ENCODE peak calls at places on chromosomes 3 and 15, in four cellular contexts. W is fibroblast of mammary gland, E is fibroblast of lung, O is dorsolateral prefrontal cortex. Y is an unnamed sample.

GRCh38 chr3:71784914-71785593 is at the start of gene PROK2:
- DNase-seq in W (peak; percentile 1), E (no peak), O (no peak), Y (no peak)

GRCh38 chr3:52149726-52150125 is 4.5 kb downstream of the POC1A start:
- DNase-seq in W (no peak), E (no peak), O (no peak), Y (no peak)

GRCh38 chr15:69952210-69952555 is 145.5 kb downstream of the TLE3 start:
- DNase-seq in W (no peak), E (no peak), O (no peak), Y (no peak)

GRCh38 chr3:135869439-135870105 is 96.0 kb upstream of the PPP2R3A start:
- DNase-seq in W (peak; percentile 52), E (peak; percentile 70), O (no peak), Y (peak; percentile 39)

GRCh38 chr3:51559961-51560360 is 21.4 kb downstream of the RAD54L2 start:
- DNase-seq in W (no peak), E (no peak), O (no peak), Y (no peak)

GRCh38 chr3:58899159-58899952 is 150.5 kb downstream of the CFAP20DC start:
- DNase-seq in W (peak; percentile 5), E (peak; percentile 44), O (no peak), Y (peak; percentile 9)

GRCh38 chr15:74384566-74385441 is 17.4 kb upstream of the CYP11A1 start:
- DNase-seq in W (peak; percentile 55), E (peak; percentile 82), O (no peak), Y (peak; percentile 98)

GRCh38 chr15:74402873-74403589 is 30.7 kb downstream of the SEMA7A start:
- DNase-seq in W (no peak), E (no peak), O (no peak), Y (no peak)

GRCh38 chr3:142888099-142888483 is 792 bp downstream of the PCOLCE2 start:
- DNase-seq in W (peak; percentile 66), E (no peak), O (no peak), Y (peak; percentile 19)

GRCh38 chr3:74750901-74751300 is 136.4 kb upstream of the CNTN3 start:
- DNase-seq in W (no peak), E (no peak), O (no peak), Y (no peak)

GRCh38 chr3:38084019-38084968 is 45.3 kb downstream of the DLEC1 start:
- DNase-seq in W (peak; percentile 40), E (peak; percentile 41), O (no peak), Y (no peak)

DNA sequence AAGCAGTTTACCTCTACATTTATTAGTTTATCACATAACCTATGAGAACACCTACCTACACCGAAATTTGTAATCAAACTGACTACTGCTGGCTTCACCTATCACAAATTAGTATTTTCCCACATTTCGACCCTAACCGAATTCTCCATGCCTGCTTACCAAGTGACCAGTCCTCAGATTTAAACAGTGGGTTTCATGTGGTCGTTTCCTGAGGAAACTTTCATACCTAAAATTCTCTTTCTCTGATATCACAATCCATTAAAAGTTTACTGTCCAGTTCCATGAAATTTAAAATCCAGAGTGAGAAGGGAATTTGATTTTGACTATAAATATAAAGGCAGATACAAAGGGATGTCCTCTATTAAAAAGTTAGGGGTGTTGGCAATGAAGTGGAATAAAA is 1.9 kb downstream of the PLOD2 start:
- DNase-seq in W (no peak), E (peak; percentile 75), O (no peak), Y (no peak)
- H3K4me3 ChIP-seq in W (peak overlapping the region; percentile 87), E (peak overlapping the region; percentile 88), O (peak overlapping the region; percentile 91), Y (peak overlapping the region; percentile 79)

DNA sequence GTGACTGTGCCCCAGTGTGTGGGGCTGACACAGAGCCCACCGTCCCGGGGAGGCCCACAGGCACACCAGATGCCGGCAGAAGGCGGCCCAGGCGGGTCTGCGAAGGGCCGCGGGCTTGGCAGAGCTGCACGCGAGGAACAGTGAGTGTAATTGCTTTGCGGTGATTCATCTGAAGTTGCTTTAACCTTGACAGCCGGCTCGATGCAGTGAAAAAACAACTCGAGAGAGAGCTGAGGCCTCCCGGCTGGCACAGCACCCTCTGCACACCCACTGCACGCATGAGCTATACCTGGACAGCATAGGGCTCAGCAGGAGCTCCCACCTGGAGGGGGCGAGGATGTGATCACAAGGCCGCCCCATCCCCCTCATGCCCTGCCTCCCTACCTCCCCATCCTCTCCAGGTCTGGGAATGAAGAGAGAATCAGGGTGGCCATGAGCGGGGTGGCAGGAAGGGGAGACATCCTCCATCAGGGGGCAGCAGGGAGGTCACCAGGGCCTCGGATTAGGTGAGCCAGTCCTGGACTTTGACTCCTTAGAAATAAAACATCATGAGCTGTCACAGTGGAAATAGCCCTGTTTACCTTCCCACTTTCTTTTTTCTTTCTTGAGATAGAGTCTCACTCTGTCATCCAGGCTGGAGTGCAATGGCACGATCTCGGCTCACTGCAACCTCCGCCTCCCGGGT is 172.6 kb downstream of the MEGF11 start:
- DNase-seq in W (peak; percentile 41), E (peak; percentile 73), O (no peak), Y (peak; percentile 55)
- TF ChIP-seq CTCF in W (no peak), E (no peak), O (no peak), Y (no peak)

GRCh38 chr3:129197341-129197740 is 13.6 kb upstream of the CNBP start:
- DNase-seq in W (no peak), E (no peak), O (no peak), Y (peak; percentile 74)

GRCh38 chr3:129195731-129196256 is 12.1 kb upstream of the CNBP start:
- DNase-seq in W (peak; percentile 96), E (peak; percentile 95), O (no peak), Y (peak; percentile 89)

GRCh38 chr3:129199366-129199765 is 15.7 kb upstream of the CNBP start:
- DNase-seq in W (no peak), E (no peak), O (no peak), Y (no peak)

DNA sequence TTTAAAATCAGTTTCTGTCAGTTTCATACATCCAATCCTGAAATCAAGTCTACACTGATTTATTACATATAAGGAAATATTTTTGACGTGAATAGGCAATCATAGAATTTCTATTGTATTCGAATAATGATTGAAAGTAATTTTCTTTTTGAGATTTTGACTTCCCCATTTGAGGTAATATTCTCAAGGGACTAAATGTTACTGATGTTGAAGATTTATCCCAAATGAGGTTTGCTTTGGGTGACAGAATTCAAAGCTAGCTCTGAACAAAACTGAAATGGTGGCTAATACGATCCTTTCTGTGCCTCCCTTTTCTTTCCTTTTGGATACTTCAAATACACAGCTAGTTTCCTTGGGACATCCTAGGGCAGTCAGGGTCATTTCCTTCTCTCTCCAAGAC is 12.9 kb upstream of the CNBP start:
- DNase-seq in W (no peak), E (no peak), O (no peak), Y (no peak)
- H3K4me3 ChIP-seq in W (no peak overlapping the region), E (no peak overlapping the region), O (peak overlapping the region; percentile 54), Y (no peak overlapping the region)

DNA sequence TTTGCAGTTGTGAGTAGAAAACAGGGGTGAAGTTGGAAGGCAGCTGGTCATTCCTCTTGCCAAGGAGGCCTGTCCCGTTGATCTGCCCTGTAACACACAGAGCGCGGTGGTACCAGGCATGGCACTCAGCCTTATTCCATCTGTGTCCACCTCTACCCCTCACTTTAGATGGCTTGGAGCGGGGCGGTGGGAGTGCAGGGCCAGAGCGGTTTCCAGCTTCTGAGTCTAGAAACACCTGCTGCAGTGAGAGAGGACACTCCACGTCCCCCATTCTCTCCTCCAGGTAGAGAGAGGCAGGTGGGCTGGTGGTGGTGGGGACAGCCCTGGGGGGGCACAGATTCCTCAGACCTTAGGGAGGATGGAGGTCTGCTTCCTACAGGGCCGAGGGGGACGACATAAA is 40.3 kb downstream of the MUC20 start:
- DNase-seq in W (no peak), E (no peak), O (no peak), Y (no peak)
- TF ChIP-seq CTCF in W (no peak), E (no peak), O (no peak), Y (no peak)

GRCh38 chr3:49131576-49131975 is 1.3 kb downstream of the LAMB2 start:
- DNase-seq in W (no peak), E (no peak), O (no peak), Y (no peak)

GRCh38 chr3:49132437-49133225 is at the start of gene LAMB2:
- DNase-seq in W (peak; percentile 68), E (peak; percentile 86), O (peak; percentile 53), Y (peak; percentile 78)

GRCh38 chr3:49134471-49135265 is 1.8 kb upstream of the LAMB2 start:
- DNase-seq in W (no peak), E (no peak), O (no peak), Y (no peak)

GRCh38 chr3:49132073-49132436 is 795 bp downstream of the LAMB2 start:
- DNase-seq in W (no peak), E (no peak), O (no peak), Y (no peak)

GRCh38 chr3:49133226-49133951 is 539 bp upstream of the LAMB2 start:
- DNase-seq in W (peak; percentile 84), E (peak; percentile 93), O (peak; percentile 64), Y (peak; percentile 92)
- H3K4me3 ChIP-seq in W (peak overlapping the region; percentile 88), E (peak overlapping the region; percentile 78), O (peak overlapping the region; percentile 81), Y (peak overlapping the region; percentile 80)

Y was measured in epithelial cell of esophagus.